ENCODE peak calls at places on chromosomes 5 and 9, in five cellular contexts. One of them, this sample, is unnamed.

GRCh38 chr9:99056876-99057664 is 47.8 kb upstream of the TGFBR1 start:
- DNase-seq in posterior cingulate gyrus: no peak
- DNase-seq in ELR: peak; percentile 98
- DNase-seq in activated T-cell treated with anti-CD3 and anti-CD28 coated beads, Interleukin-2, amount 50 U/mL, for 4 hours: no peak
- DNase-seq in astrocyte of the spinal cord: peak; percentile 73
- DNase-seq in this sample: no peak

GRCh38 chr5:145917288-145917687 is 19.1 kb upstream of the SH3RF2 start:
- DNase-seq in ELR: no peak
- DNase-seq in activated T-cell treated with anti-CD3 and anti-CD28 coated beads, Interleukin-2, amount 50 U/mL, for 4 hours: no peak
- DNase-seq in posterior cingulate gyrus: no peak
- DNase-seq in astrocyte of the spinal cord: no peak
- DNase-seq in this sample: no peak

GRCh38 chr5:115325291-115326019 is 29.0 kb upstream of the CCDC112 start:
- DNase-seq in posterior cingulate gyrus: no peak
- DNase-seq in ELR: no peak
- DNase-seq in activated T-cell treated with anti-CD3 and anti-CD28 coated beads, Interleukin-2, amount 50 U/mL, for 4 hours: no peak
- DNase-seq in astrocyte of the spinal cord: no peak
- DNase-seq in this sample: no peak

GRCh38 chr5:93250431-93250830 is 330.6 kb downstream of the NR2F1-AS1 start:
- DNase-seq in activated T-cell treated with anti-CD3 and anti-CD28 coated beads, Interleukin-2, amount 50 U/mL, for 4 hours: no peak
- DNase-seq in astrocyte of the spinal cord: peak; percentile 37
- DNase-seq in posterior cingulate gyrus: no peak
- DNase-seq in ELR: no peak
- DNase-seq in this sample: no peak

GRCh38 chr9:3478549-3478953 is 47.2 kb downstream of the RFX3 start:
- DNase-seq in astrocyte of the spinal cord: no peak
- DNase-seq in ELR: peak; percentile 66
- DNase-seq in posterior cingulate gyrus: no peak
- DNase-seq in activated T-cell treated with anti-CD3 and anti-CD28 coated beads, Interleukin-2, amount 50 U/mL, for 4 hours: no peak
- DNase-seq in this sample: no peak

GRCh38 chr9:23801523-23801922 is 24.5 kb downstream of the ELAVL2 start:
- DNase-seq in posterior cingulate gyrus: no peak
- DNase-seq in ELR: no peak
- DNase-seq in astrocyte of the spinal cord: no peak
- DNase-seq in activated T-cell treated with anti-CD3 and anti-CD28 coated beads, Interleukin-2, amount 50 U/mL, for 4 hours: no peak
- DNase-seq in this sample: no peak

GRCh38 chr9:90261698-90262097 is 380.9 kb downstream of the DIRAS2 start:
- DNase-seq in ELR: no peak
- DNase-seq in activated T-cell treated with anti-CD3 and anti-CD28 coated beads, Interleukin-2, amount 50 U/mL, for 4 hours: no peak
- DNase-seq in astrocyte of the spinal cord: no peak
- DNase-seq in posterior cingulate gyrus: no peak
- DNase-seq in this sample: no peak

GRCh38 chr5:174399411-174399810 is 325.0 kb upstream of the MSX2 start:
- DNase-seq in posterior cingulate gyrus: no peak
- DNase-seq in ELR: no peak
- DNase-seq in activated T-cell treated with anti-CD3 and anti-CD28 coated beads, Interleukin-2, amount 50 U/mL, for 4 hours: no peak
- DNase-seq in astrocyte of the spinal cord: no peak
- DNase-seq in this sample: no peak

GRCh38 chr9:74032421-74032820 is 464.7 kb upstream of the RORB start:
- DNase-seq in astrocyte of the spinal cord: no peak
- DNase-seq in activated T-cell treated with anti-CD3 and anti-CD28 coated beads, Interleukin-2, amount 50 U/mL, for 4 hours: no peak
- DNase-seq in posterior cingulate gyrus: no peak
- DNase-seq in ELR: no peak
- DNase-seq in this sample: no peak

GRCh38 chr5:119323630-119324000 is 32.2 kb upstream of the TNFAIP8 start:
- DNase-seq in ELR: no peak
- DNase-seq in posterior cingulate gyrus: no peak
- DNase-seq in activated T-cell treated with anti-CD3 and anti-CD28 coated beads, Interleukin-2, amount 50 U/mL, for 4 hours: no peak
- DNase-seq in astrocyte of the spinal cord: peak; percentile 62
- DNase-seq in this sample: no peak

GRCh38 chr9:38227061-38227540 is 158.1 kb upstream of the SHB start:
- DNase-seq in astrocyte of the spinal cord: peak; percentile 71
- DNase-seq in activated T-cell treated with anti-CD3 and anti-CD28 coated beads, Interleukin-2, amount 50 U/mL, for 4 hours: peak; percentile 47
- DNase-seq in ELR: peak; percentile 92
- DNase-seq in posterior cingulate gyrus: no peak
- DNase-seq in this sample: no peak

GRCh38 chr9:6226696-6227095 is 11.1 kb downstream of the IL33 start:
- DNase-seq in ELR: no peak
- DNase-seq in posterior cingulate gyrus: no peak
- DNase-seq in activated T-cell treated with anti-CD3 and anti-CD28 coated beads, Interleukin-2, amount 50 U/mL, for 4 hours: no peak
- DNase-seq in astrocyte of the spinal cord: peak; percentile 65
- DNase-seq in this sample: no peak

GRCh38 chr5:38607930-38608545 is 51.6 kb upstream of the LIFR start:
- DNase-seq in astrocyte of the spinal cord: peak; percentile 80
- DNase-seq in activated T-cell treated with anti-CD3 and anti-CD28 coated beads, Interleukin-2, amount 50 U/mL, for 4 hours: no peak
- DNase-seq in ELR: peak; percentile 54
- DNase-seq in posterior cingulate gyrus: no peak
- DNase-seq in this sample: no peak

GRCh38 chr5:137666109-137666850 is 69.6 kb downstream of the KLHL3 start:
- DNase-seq in activated T-cell treated with anti-CD3 and anti-CD28 coated beads, Interleukin-2, amount 50 U/mL, for 4 hours: no peak
- DNase-seq in posterior cingulate gyrus: no peak
- DNase-seq in astrocyte of the spinal cord: peak; percentile 20
- DNase-seq in ELR: no peak
- DNase-seq in this sample: no peak

GRCh38 chr9:88387733-88388202 is 476 bp upstream of the SPIN1 start:
- DNase-seq in ELR: peak; percentile 73
- DNase-seq in posterior cingulate gyrus: peak; percentile 47
- DNase-seq in astrocyte of the spinal cord: peak; percentile 64
- DNase-seq in activated T-cell treated with anti-CD3 and anti-CD28 coated beads, Interleukin-2, amount 50 U/mL, for 4 hours: peak; percentile 17
- DNase-seq in this sample: peak; percentile 36

GRCh38 chr5:151153300-151153699 is 4.3 kb downstream of the ANXA6 start:
- DNase-seq in ELR: no peak
- DNase-seq in activated T-cell treated with anti-CD3 and anti-CD28 coated beads, Interleukin-2, amount 50 U/mL, for 4 hours: no peak
- DNase-seq in astrocyte of the spinal cord: no peak
- DNase-seq in posterior cingulate gyrus: no peak
- DNase-seq in this sample: no peak

GRCh38 chr9:19481971-19482404 is 73.2 kb downstream of the ACER2 start:
- DNase-seq in astrocyte of the spinal cord: no peak
- DNase-seq in activated T-cell treated with anti-CD3 and anti-CD28 coated beads, Interleukin-2, amount 50 U/mL, for 4 hours: no peak
- DNase-seq in posterior cingulate gyrus: peak; percentile 62
- DNase-seq in ELR: no peak
- DNase-seq in this sample: peak; percentile 66

GRCh38 chr9:36939655-36940578 is 94.2 kb downstream of the PAX5 start:
- DNase-seq in ELR: no peak
- DNase-seq in posterior cingulate gyrus: no peak
- DNase-seq in astrocyte of the spinal cord: no peak
- DNase-seq in activated T-cell treated with anti-CD3 and anti-CD28 coated beads, Interleukin-2, amount 50 U/mL, for 4 hours: no peak
- DNase-seq in this sample: no peak

GRCh38 chr5:36734422-36734821 is 128.0 kb downstream of the SLC1A3 start:
- DNase-seq in ELR: peak; percentile 34
- DNase-seq in activated T-cell treated with anti-CD3 and anti-CD28 coated beads, Interleukin-2, amount 50 U/mL, for 4 hours: no peak
- DNase-seq in posterior cingulate gyrus: no peak
- DNase-seq in astrocyte of the spinal cord: peak; percentile 18
- DNase-seq in this sample: no peak

GRCh38 chr5:160961761-160962160 is 109.8 kb upstream of the ATP10B start:
- DNase-seq in ELR: no peak
- DNase-seq in astrocyte of the spinal cord: no peak
- DNase-seq in posterior cingulate gyrus: no peak
- DNase-seq in activated T-cell treated with anti-CD3 and anti-CD28 coated beads, Interleukin-2, amount 50 U/mL, for 4 hours: no peak
- DNase-seq in this sample: no peak

This sample was measured in amygdala.